ENCODE peak calls at places on chromosomes 4 and X, in ten cellular contexts. B is mucosa of descending colon; O is lower lobe of right lung; S is GM23338; Z is natural killer cell; K is RWPE2; C is heart left ventricle; V is activated CD8-positive, alpha-beta T cell treated with anti-CD3 and anti-CD28 coated beads for 36 hours; I is CD8-positive, alpha-beta T cell; N is foreskin keratinocyte. D is an unnamed sample.

GRCh38 chrX:106201502-106202178 is 33.5 kb downstream of the PWWP3B start:
- ATAC-seq in B (no peak), O (no peak), S (peak), Z (no peak), K (no peak), C (no peak), V (no peak), I (no peak), N (no peak), D (no peak)

GRCh38 chr4:2042207-2042946 is 16.8 kb upstream of the NAT8L start:
- ATAC-seq in B (peak), O (peak), S (peak), Z (peak), K (no peak), C (peak), V (peak), I (peak), N (peak), D (peak)

GRCh38 chr4:73251384-73251783 is 7.2 kb downstream of the ANKRD17 start:
- ATAC-seq in B (no peak), O (no peak), S (peak), Z (no peak), K (no peak), C (no peak), V (no peak), I (no peak), N (no peak), D (no peak)

GRCh38 chrX:111447298-111447697 is 35.3 kb upstream of the DCX start:
- ATAC-seq in B (no peak), O (no peak), S (peak), Z (no peak), K (no peak), C (no peak), V (no peak), I (no peak), N (peak), D (no peak)

GRCh38 chrX:6849711-6850415 is 297.6 kb upstream of the STS start:
- ATAC-seq in B (no peak), O (no peak), S (no peak), Z (no peak), K (no peak), C (no peak), V (no peak), I (no peak), N (no peak), D (no peak)

GRCh38 chrX:2656243-2656836 is 34.8 kb upstream of the CD99 start:
- ATAC-seq in B (no peak), O (no peak), S (no peak), Z (no peak), K (no peak), C (no peak), V (no peak), I (no peak), N (no peak), D (no peak)

GRCh38 chr4:184237612-184238011 is 19.9 kb upstream of the ENPP6 start:
- ATAC-seq in B (no peak), O (no peak), S (no peak), Z (no peak), K (no peak), C (no peak), V (peak), I (peak), N (peak), D (no peak)

GRCh38 chr4:14415146-14415545 is 587.1 kb upstream of the CPEB2 start:
- ATAC-seq in B (no peak), O (no peak), S (peak), Z (no peak), K (no peak), C (no peak), V (no peak), I (no peak), N (peak), D (no peak)

GRCh38 chr4:183553601-183554345 is 48.9 kb downstream of the ING2 start:
- ATAC-seq in B (no peak), O (peak), S (no peak), Z (peak), K (no peak), C (no peak), V (no peak), I (no peak), N (no peak), D (peak)

GRCh38 chr4:105896984-105897760 is 1.9 kb downstream of the NPNT start:
- ATAC-seq in B (no peak), O (no peak), S (no peak), Z (no peak), K (peak), C (no peak), V (no peak), I (no peak), N (no peak), D (no peak)

GRCh38 chr4:121799888-121800501 is 1.1 kb upstream of the EXOSC9 start:
- ATAC-seq in B (no peak), O (peak), S (no peak), Z (no peak), K (no peak), C (no peak), V (no peak), I (no peak), N (no peak), D (no peak)

GRCh38 chr4:15262396-15262795 is 165.4 kb upstream of the C1QTNF7 start:
- ATAC-seq in B (no peak), O (no peak), S (no peak), Z (no peak), K (peak), C (no peak), V (no peak), I (no peak), N (peak), D (no peak)

GRCh38 chr4:57119054-57119651 is 9.0 kb upstream of the IGFBP7 start:
- ATAC-seq in B (peak), O (peak), S (no peak), Z (peak), K (peak), C (peak), V (no peak), I (no peak), N (peak), D (peak)

GRCh38 chr4:10664408-10664807 is 20.2 kb downstream of the CLNK start:
- ATAC-seq in B (peak), O (peak), S (no peak), Z (peak), K (peak), C (peak), V (peak), I (no peak), N (peak), D (peak)

GRCh38 chr4:4876945-4877661 is 17.6 kb downstream of the MSX1 start:
- ATAC-seq in B (no peak), O (no peak), S (no peak), Z (no peak), K (no peak), C (no peak), V (no peak), I (no peak), N (no peak), D (no peak)

GRCh38 chr4:4881432-4881831 is 22.0 kb downstream of the MSX1 start:
- ATAC-seq in B (no peak), O (no peak), S (no peak), Z (no peak), K (no peak), C (no peak), V (no peak), I (no peak), N (no peak), D (no peak)

GRCh38 chr4:4884611-4885010 is 25.1 kb downstream of the MSX1 start:
- ATAC-seq in B (no peak), O (no peak), S (no peak), Z (no peak), K (no peak), C (no peak), V (no peak), I (no peak), N (no peak), D (no peak)

GRCh38 chr4:4875611-4876010 is 16.1 kb downstream of the MSX1 start:
- ATAC-seq in B (no peak), O (no peak), S (no peak), Z (no peak), K (no peak), C (no peak), V (no peak), I (no peak), N (no peak), D (no peak)

DNA sequence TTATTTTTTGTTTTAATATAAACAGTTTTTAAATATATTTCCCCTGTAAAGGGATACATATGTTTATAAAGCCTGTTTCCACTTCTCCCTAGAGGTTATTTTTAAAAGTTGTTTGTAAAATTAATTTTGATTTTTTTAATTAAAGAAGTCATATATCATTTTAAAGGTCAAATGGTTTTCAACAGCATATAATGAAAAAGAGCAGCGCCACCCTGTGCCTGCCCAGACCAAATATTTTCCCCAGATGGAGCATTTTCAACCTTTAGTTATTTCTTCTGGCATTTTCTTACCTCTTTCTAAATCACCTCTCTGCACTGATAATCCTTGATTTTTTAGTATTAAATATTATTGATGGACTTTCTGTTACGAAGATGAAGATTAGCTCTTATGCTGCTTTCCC is 21.0 kb downstream of the MSX1 start:
- ATAC-seq in B (no peak), O (no peak), S (no peak), Z (no peak), K (no peak), C (no peak), V (no peak), I (no peak), N (no peak), D (no peak)
- TF ChIP-seq CTCF in B (no peak), O (peak), S (peak), Z (no peak), K (peak), C (peak), V (peak), I (no peak), N (peak), D (no peak)

GRCh38 chr4:93760284-93760683 is 68.3 kb upstream of the ATOH1 start:
- ATAC-seq in B (no peak), O (no peak), S (no peak), Z (no peak), K (no peak), C (no peak), V (no peak), I (no peak), N (no peak), D (no peak)

GRCh38 chr4:93767917-93768316 is 60.6 kb upstream of the ATOH1 start:
- ATAC-seq in B (no peak), O (peak), S (no peak), Z (no peak), K (no peak), C (no peak), V (no peak), I (no peak), N (peak), D (no peak)

GRCh38 chr4:93770201-93770600 is 58.4 kb upstream of the ATOH1 start:
- ATAC-seq in B (no peak), O (no peak), S (no peak), Z (no peak), K (no peak), C (no peak), V (no peak), I (no peak), N (peak), D (no peak)

GRCh38 chr4:93759506-93759905 is 69.0 kb upstream of the ATOH1 start:
- ATAC-seq in B (peak), O (peak), S (no peak), Z (no peak), K (no peak), C (no peak), V (no peak), I (no peak), N (no peak), D (no peak)

GRCh38 chr4:93764647-93765246 is 63.8 kb upstream of the ATOH1 start:
- ATAC-seq in B (peak), O (no peak), S (peak), Z (no peak), K (peak), C (no peak), V (no peak), I (no peak), N (peak), D (no peak)
- TF ChIP-seq CTCF in B (peak), O (peak), S (peak), Z (no peak), K (peak), C (peak), V (peak), I (no peak), N (peak), D (peak)

GRCh38 chr4:139568206-139568969 is 12.4 kb upstream of the SETD7 start:
- ATAC-seq in B (no peak), O (no peak), S (peak), Z (no peak), K (peak), C (no peak), V (no peak), I (no peak), N (peak), D (no peak)

GRCh38 chr4:139562839-139563238 is 6.8 kb upstream of the SETD7 start:
- ATAC-seq in B (no peak), O (no peak), S (no peak), Z (no peak), K (no peak), C (no peak), V (no peak), I (no peak), N (no peak), D (no peak)

GRCh38 chr4:139563515-139563914 is 7.5 kb upstream of the SETD7 start:
- ATAC-seq in B (no peak), O (no peak), S (no peak), Z (no peak), K (no peak), C (no peak), V (no peak), I (no peak), N (no peak), D (no peak)

GRCh38 chr4:139562067-139562684 is 6.2 kb upstream of the SETD7 start:
- ATAC-seq in B (no peak), O (no peak), S (no peak), Z (no peak), K (no peak), C (no peak), V (no peak), I (no peak), N (no peak), D (no peak)

DNA sequence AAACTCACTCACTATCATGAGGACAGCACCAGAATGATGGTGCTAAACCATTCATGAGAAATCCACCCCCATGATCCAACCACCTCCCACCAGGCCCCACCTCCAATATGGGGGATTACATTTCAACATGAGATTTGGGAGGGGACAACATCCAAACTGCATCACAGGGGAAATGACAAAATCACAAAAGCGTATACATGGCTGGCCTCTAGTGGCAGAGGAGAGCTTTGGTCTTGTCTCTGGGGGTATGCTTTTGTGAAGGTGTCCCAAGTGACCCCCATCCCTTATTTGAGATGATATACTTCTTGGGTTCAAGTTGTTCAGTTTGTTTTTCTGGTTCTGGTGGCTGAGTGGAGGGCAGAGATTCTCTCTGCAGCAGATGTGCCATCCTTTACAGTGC is 8.5 kb upstream of the SETD7 start:
- ATAC-seq in B (no peak), O (no peak), S (peak), Z (no peak), K (no peak), C (no peak), V (peak), I (peak), N (no peak), D (no peak)
- TF ChIP-seq CTCF in B (no peak), O (no peak), S (peak), Z (no peak), K (peak), C (no peak), V (no peak), I (no peak), N (peak), D (no peak)

DNA sequence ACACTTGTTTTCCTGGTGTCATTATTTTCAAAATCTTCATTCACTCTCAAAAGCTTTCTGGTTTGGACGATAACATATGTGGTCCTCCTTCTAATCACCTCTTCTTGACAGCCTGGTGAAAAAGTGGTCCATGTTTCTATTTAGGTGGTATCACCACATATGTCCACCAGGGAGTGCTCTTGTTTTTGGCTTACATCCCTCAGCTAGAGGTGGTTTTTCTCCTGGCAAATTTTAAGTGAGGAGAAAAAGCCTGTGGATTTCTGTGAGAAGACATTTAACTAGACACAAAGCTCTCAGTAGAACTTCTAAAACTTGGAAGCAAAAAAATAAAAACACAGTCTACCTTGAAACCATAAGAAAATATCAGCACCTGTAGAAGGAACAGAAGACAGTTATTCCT is 58.0 kb upstream of the FRMPD4 start:
- ATAC-seq in B (no peak), O (no peak), S (peak), Z (no peak), K (no peak), C (no peak), V (no peak), I (no peak), N (no peak), D (no peak)
- TF ChIP-seq CTCF in B (no peak), O (peak), S (peak), Z (no peak), K (peak), C (peak), V (no peak), I (no peak), N (peak), D (no peak)

DNA sequence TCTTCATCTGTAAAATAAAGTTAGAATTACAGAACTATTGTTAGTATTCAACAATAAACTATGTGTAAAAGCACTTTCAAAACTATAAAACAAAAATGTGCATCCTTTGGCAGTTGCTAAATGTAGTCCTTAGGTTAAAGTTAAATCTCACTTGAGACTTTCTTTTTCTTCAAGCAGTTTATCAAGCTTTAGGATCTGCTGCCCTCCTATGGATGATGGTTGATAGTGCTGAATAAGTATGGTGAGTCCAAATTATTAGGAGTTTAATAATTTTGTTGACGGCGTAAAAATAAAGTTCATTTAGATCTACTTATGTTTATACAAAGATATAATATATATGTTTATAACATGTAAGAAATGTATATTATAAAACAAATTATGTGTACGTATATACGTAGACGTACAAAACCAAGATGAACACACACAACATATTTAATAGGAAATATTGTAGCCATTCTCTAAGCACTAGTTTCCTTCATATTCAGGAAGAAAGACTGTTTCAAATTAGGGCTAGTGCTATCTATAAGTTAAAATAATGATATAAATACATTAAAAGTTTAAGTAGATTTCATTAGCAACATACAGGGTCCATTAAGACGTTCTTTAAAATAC is 22.3 kb downstream of the UGT2A2 start:
- ATAC-seq in B (no peak), O (no peak), S (no peak), Z (no peak), K (peak), C (no peak), V (no peak), I (no peak), N (peak), D (no peak)
- TF ChIP-seq CTCF in B (no peak), O (peak), S (peak), Z (no peak), K (peak), C (peak), V (no peak), I (no peak), N (peak), D (no peak)

GRCh38 chr4:26788341-26788733 is 72.3 kb upstream of the STIM2 start:
- ATAC-seq in B (peak), O (no peak), S (no peak), Z (peak), K (peak), C (no peak), V (peak), I (no peak), N (peak), D (no peak)
- TF ChIP-seq CTCF in B (no peak), O (no peak), S (no peak), Z (no peak), K (no peak), C (no peak), V (no peak), I (no peak), N (no peak), D (no peak)

DNA sequence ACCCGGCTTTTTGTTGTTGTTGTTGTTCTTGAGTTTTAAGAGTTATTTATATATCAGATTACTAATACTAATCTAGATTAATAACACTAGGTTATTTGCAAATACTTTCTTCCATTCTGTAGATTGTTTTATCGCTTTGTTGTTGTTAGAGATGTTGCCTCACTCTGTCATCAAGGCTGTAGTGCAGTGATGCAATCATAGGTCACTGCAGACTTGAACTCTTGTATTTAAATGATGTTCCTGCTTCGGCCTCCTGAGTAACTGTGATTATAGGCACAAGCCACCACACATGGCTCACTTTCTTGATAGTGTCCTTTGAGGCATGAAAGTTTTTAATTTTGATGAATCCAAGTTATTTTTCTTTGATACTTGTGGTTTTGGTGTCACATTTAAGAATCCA is 129.0 kb downstream of the VSIG4 start:
- ATAC-seq in B (no peak), O (no peak), S (no peak), Z (no peak), K (no peak), C (no peak), V (no peak), I (no peak), N (no peak), D (no peak)
- TF ChIP-seq CTCF in B (no peak), O (no peak), S (no peak), Z (no peak), K (no peak), C (no peak), V (no peak), I (no peak), N (no peak), D (no peak)